ENCODE peak calls at places on chromosomes 7 and 10, in six cellular contexts. X is NCI-H345; K is K562; H is D341Med; S is activated CD4-positive, alpha-beta T cell treated with anti-CD3 and anti-CD28 coated beads for 24 hours; V is NCI-H2171 treated with DMSO at 0.1 percent for 48 hours. G is an unnamed sample.

GRCh38 chr10:99276848-99277486 is 41.3 kb upstream of the HPSE2 start:
- DNase-seq in X (peak), K (peak), H (peak), S (no peak), V (peak), G (peak)

GRCh38 chr10:81116990-81117389 is 579.3 kb downstream of the SH2D4B start:
- DNase-seq in X (no peak), K (no peak), H (no peak), S (no peak), V (no peak), G (no peak)

GRCh38 chr7:71106226-71106625 is 25.7 kb upstream of the GALNT17 start:
- DNase-seq in X (no peak), K (no peak), H (no peak), S (no peak), V (no peak), G (no peak)

GRCh38 chr10:84405662-84406061 is 77.3 kb downstream of the CCSER2 start:
- DNase-seq in X (no peak), K (no peak), H (no peak), S (no peak), V (no peak), G (no peak)

GRCh38 chr10:91969297-91969696 is 45.7 kb downstream of the BTAF1 start:
- DNase-seq in X (no peak), K (no peak), H (no peak), S (no peak), V (no peak), G (no peak)

GRCh38 chr10:111082102-111082975 is 5.5 kb downstream of the ADRA2A start:
- DNase-seq in X (no peak), K (no peak), H (no peak), S (no peak), V (no peak), G (no peak)

GRCh38 chr7:11831727-11832495 is at the start of gene THSD7A:
- DNase-seq in X (peak), K (no peak), H (peak), S (no peak), V (peak), G (peak)

GRCh38 chr7:11858668-11859302 is 26.8 kb upstream of the THSD7A start:
- DNase-seq in X (peak), K (no peak), H (no peak), S (no peak), V (no peak), G (no peak)

GRCh38 chr10:87734987-87735827 is 75.5 kb downstream of the PAPSS2 start:
- DNase-seq in X (peak), K (peak), H (peak), S (no peak), V (peak), G (no peak)

GRCh38 chr7:112036071-112036470 is 170.1 kb downstream of the DOCK4 start:
- DNase-seq in X (no peak), K (no peak), H (no peak), S (no peak), V (no peak), G (no peak)

GRCh38 chr10:119614686-119615085 is 17.9 kb upstream of the TIAL1 start:
- DNase-seq in X (no peak), K (no peak), H (no peak), S (no peak), V (no peak), G (no peak)

GRCh38 chr10:108597031-108597430 is 1326.3 kb downstream of the XPNPEP1 start:
- DNase-seq in X (no peak), K (no peak), H (no peak), S (no peak), V (no peak), G (no peak)

GRCh38 chr10:61757525-61758397 is 95.0 kb downstream of the CABCOCO1 start:
- DNase-seq in X (no peak), K (peak), H (no peak), S (no peak), V (no peak), G (no peak)

GRCh38 chr10:81820418-81820817 is 54.6 kb upstream of the NRG3 start:
- DNase-seq in X (peak), K (no peak), H (peak), S (no peak), V (peak), G (no peak)

GRCh38 chr10:92238586-92239098 is 52.2 kb downstream of the CPEB3 start:
- DNase-seq in X (no peak), K (peak), H (no peak), S (no peak), V (peak), G (no peak)

GRCh38 chr7:95922191-95922590 is 149.8 kb downstream of the DYNC1I1 start:
- DNase-seq in X (no peak), K (no peak), H (no peak), S (no peak), V (no peak), G (no peak)

GRCh38 chr10:95319239-95319638 is 28.4 kb upstream of the PDLIM1 start:
- DNase-seq in X (no peak), K (no peak), H (no peak), S (no peak), V (peak), G (no peak)

GRCh38 chr10:132446661-132447445 is 49.9 kb downstream of the PWWP2B start:
- DNase-seq in X (peak), K (peak), H (peak), S (peak), V (peak), G (no peak)

GRCh38 chr10:119489572-119490326 is 52.8 kb downstream of the RGS10 start:
- DNase-seq in X (peak), K (peak), H (peak), S (no peak), V (peak), G (peak)

GRCh38 chr7:155533120-155533826 is 13.1 kb downstream of the CNPY1 start:
- DNase-seq in X (peak), K (no peak), H (peak), S (no peak), V (no peak), G (no peak)

GRCh38 chr10:78116451-78116850 is 82.8 kb downstream of the RPS24 start:
- DNase-seq in X (no peak), K (no peak), H (no peak), S (no peak), V (peak), G (no peak)

GRCh38 chr10:132918617-132919373 is 23.6 kb downstream of the CFAP46 start:
- DNase-seq in X (peak), K (no peak), H (no peak), S (no peak), V (peak), G (no peak)

GRCh38 chr7:85516675-85517074 is 329.8 kb upstream of the SEMA3D start:
- DNase-seq in X (no peak), K (no peak), H (no peak), S (no peak), V (no peak), G (no peak)

GRCh38 chr7:103148131-103148993 is 537 bp downstream of the NAPEPLD start:
- DNase-seq in X (peak), K (no peak), H (no peak), S (no peak), V (peak), G (no peak)

GRCh38 chr10:131776496-131776895 is 124.3 kb upstream of the PPP2R2D start:
- DNase-seq in X (no peak), K (no peak), H (no peak), S (no peak), V (no peak), G (no peak)

GRCh38 chr10:17219024-17219423 is 9.0 kb upstream of the VIM start:
- DNase-seq in X (no peak), K (no peak), H (no peak), S (no peak), V (no peak), G (no peak)

GRCh38 chr10:22702348-22702747 is 12.0 kb downstream of the PIP4K2A start:
- DNase-seq in X (no peak), K (peak), H (no peak), S (no peak), V (no peak), G (no peak)

GRCh38 chr10:110540038-110540437 is 27.5 kb upstream of the SMC3 start:
- DNase-seq in X (no peak), K (no peak), H (no peak), S (no peak), V (no peak), G (no peak)

GRCh38 chr7:112296416-112296815 is 89.9 kb downstream of the ZNF277 start:
- DNase-seq in X (no peak), K (no peak), H (no peak), S (no peak), V (peak), G (no peak)